ENCODE peak calls at places on chromosome X, in four cellular contexts. V is CD8-positive, alpha-beta T cell; B is NCI-H1105 treated with DMSO at 0.1 percent for 48 hours; N is NCI-H69. S is an unnamed sample.

GRCh38 chrX:45771560-45772340 is 571.1 kb upstream of the DIPK2B start:
- DNase-seq in B (no peak), V (peak), N (no peak), S (no peak)

GRCh38 chrX:119015407-119016242 is 41.2 kb downstream of the LONRF3 start:
- DNase-seq in N (peak), B (no peak), V (no peak), S (no peak)

GRCh38 chrX:132602701-132603100 is 113.9 kb upstream of the MBNL3 start:
- DNase-seq in V (no peak), B (no peak), N (no peak), S (no peak)

GRCh38 chrX:3129256-3129655 is 88.0 kb downstream of the ARSF start:
- DNase-seq in B (no peak), V (no peak), N (no peak), S (no peak)

GRCh38 chrX:150694738-150695410 is 1.7 kb downstream of the MTMR1 start:
- DNase-seq in V (no peak), N (peak), B (no peak), S (no peak)

GRCh38 chrX:63434665-63435064 is 83.5 kb upstream of the SPIN4 start:
- DNase-seq in N (no peak), V (no peak), B (no peak), S (no peak)

GRCh38 chrX:14564058-14564457 is 34.7 kb downstream of the GLRA2 start:
- DNase-seq in N (no peak), V (no peak), B (no peak), S (no peak)

GRCh38 chrX:3262906-3263305 is 83.5 kb downstream of the MXRA5 start:
- DNase-seq in N (no peak), V (no peak), B (no peak), S (no peak)

GRCh38 chrX:110852180-110852579 is 56.6 kb upstream of the CHRDL1 start:
- DNase-seq in V (no peak), B (peak), N (peak), S (no peak)

GRCh38 chrX:11462136-11462535 is 168.9 kb downstream of the AMELX start:
- DNase-seq in B (no peak), N (no peak), V (no peak), S (no peak)

GRCh38 chrX:127908369-127908768 is 143.8 kb downstream of the ACTRT1 start:
- DNase-seq in B (no peak), N (no peak), V (no peak), S (no peak)

GRCh38 chrX:110268875-110269274 is 49.0 kb downstream of the AMMECR1 start:
- DNase-seq in B (no peak), N (peak), V (no peak), S (no peak)

GRCh38 chrX:41688154-41688553 is 619 bp upstream of the GPR34 start:
- DNase-seq in N (no peak), V (no peak), B (no peak), S (no peak)

GRCh38 chrX:24426340-24426913 is 38.7 kb upstream of the PDK3 start:
- DNase-seq in B (no peak), N (no peak), V (no peak), S (no peak)

GRCh38 chrX:21975827-21976226 is 35.3 kb downstream of the SMS start:
- DNase-seq in N (no peak), B (no peak), V (no peak), S (no peak)

GRCh38 chrX:153456704-153457103 is 10.8 kb upstream of the TREX2 start:
- DNase-seq in B (no peak), N (no peak), V (no peak), S (no peak)

GRCh38 chrX:106752101-106752678 is 25.7 kb downstream of the RNF128 start:
- DNase-seq in N (no peak), B (peak), V (no peak), S (no peak)

GRCh38 chrX:20066968-20067708 is 49.6 kb downstream of the MAP7D2 start:
- DNase-seq in V (no peak), B (peak), N (peak), S (peak)

GRCh38 chrX:42992199-42992943 is 214.4 kb upstream of the PPP1R2C start:
- DNase-seq in B (no peak), V (no peak), N (no peak), S (no peak)

GRCh38 chrX:10010686-10011085 is 43.5 kb downstream of the CLDN34 start:
- DNase-seq in V (no peak), N (peak), B (no peak), S (peak)

GRCh38 chrX:129779747-129780146 is at the start of gene SASH3:
- DNase-seq in N (no peak), V (peak), B (no peak), S (no peak)

GRCh38 chrX:55450259-55450658 is 1.7 kb upstream of the MAGEH1 start:
- DNase-seq in B (no peak), N (no peak), V (no peak), S (no peak)

GRCh38 chrX:43655961-43656494 is at the start of gene MAOA:
- DNase-seq in V (peak), N (no peak), B (peak), S (no peak)

GRCh38 chrX:55489315-55490009 is at the start of gene USP51:
- DNase-seq in B (peak), V (peak), N (no peak), S (no peak)

GRCh38 chrX:87409113-87409841 is 108.3 kb upstream of the KLHL4 start:
- DNase-seq in N (no peak), B (no peak), V (no peak), S (no peak)

GRCh38 chrX:48071064-48071985 is at the start of gene ZNF630:
- DNase-seq in V (peak), N (peak), B (peak), S (peak)

GRCh38 chrX:139759637-139760036 is 51.7 kb upstream of the MCF2 start:
- DNase-seq in N (peak), V (no peak), B (peak), S (no peak)

GRCh38 chrX:55908685-55909212 is 191.2 kb downstream of the RRAGB start:
- DNase-seq in V (no peak), N (no peak), B (peak), S (no peak)

GRCh38 chrX:53028678-53029077 is 19.9 kb upstream of the GPR173 start:
- DNase-seq in B (no peak), N (no peak), V (no peak), S (no peak)

GRCh38 chrX:12819231-12819630 is 28.0 kb downstream of the PRPS2 start:
- DNase-seq in N (no peak), B (no peak), V (no peak), S (no peak)

GRCh38 chrX:130171446-130172126 is at the start of gene RAB33A:
- DNase-seq in N (peak), V (peak), B (peak), S (peak)

GRCh38 chrX:138763761-138764160 is 52.2 kb upstream of the FGF13 start:
- DNase-seq in N (peak), V (no peak), B (no peak), S (no peak)

GRCh38 chrX:72159769-72160168 is 21.8 kb upstream of the PIN4 start:
- DNase-seq in N (no peak), V (no peak), B (no peak), S (no peak)

GRCh38 chrX:133939655-133940054 is 45.7 kb downstream of the GPC3 start:
- DNase-seq in V (no peak), B (no peak), N (no peak), S (no peak)

GRCh38 chrX:43969504-43970501 is 3.4 kb downstream of the NDP start:
- DNase-seq in V (no peak), N (no peak), B (no peak), S (no peak)

GRCh38 chrX:13506574-13506973 is 62.8 kb upstream of the EGFL6 start:
- DNase-seq in V (peak), N (peak), B (peak), S (peak)

GRCh38 chrX:15511563-15511962 is 11.0 kb downstream of the BMX start:
- DNase-seq in B (no peak), V (no peak), N (peak), S (peak)

GRCh38 chrX:100625985-100626491 is 10.6 kb downstream of the TSPAN6 start:
- DNase-seq in N (no peak), V (no peak), B (no peak), S (no peak)